ENCODE peak calls at places on chromosomes 7 and 10, in eight cellular contexts. P, G, V, Z, U, M, Y and X are unnamed samples.

GRCh38 chr7:55066479-55066878 is 47.7 kb downstream of the EGFR start:
- DNase-seq in V (no peak), M (no peak), P (no peak), Y (no peak), U (no peak), G (peak; percentile 64), Z (no peak), X (no peak)

GRCh38 chr7:157961731-157962457 is 625.1 kb downstream of the DNAJB6 start:
- DNase-seq in Y (no peak), G (no peak), U (no peak), P (no peak), M (no peak), V (no peak), Z (no peak), X (peak; percentile 24)

GRCh38 chr7:100159099-100159623 is 638 bp upstream of the TRAPPC14 start:
- DNase-seq in G (peak; percentile 41), V (no peak), P (no peak), Z (no peak), U (no peak), M (no peak), Y (no peak), X (no peak)

GRCh38 chr7:157976406-157976805 is 611.2 kb downstream of the PTPRN2 start:
- DNase-seq in V (no peak), P (no peak), M (no peak), Z (no peak), U (no peak), Y (no peak), G (no peak), X (no peak)

GRCh38 chr10:43221419-43222293 is 45.2 kb downstream of the RASGEF1A start:
- DNase-seq in U (no peak), G (no peak), M (no peak), Y (no peak), Z (no peak), V (peak; percentile 28), P (no peak), X (peak; percentile 37)

GRCh38 chr7:21960922-21961321 is 15.2 kb upstream of the CDCA7L start:
- DNase-seq in Z (no peak), U (no peak), V (no peak), M (no peak), G (peak; percentile 21), Y (no peak), P (peak; percentile 83), X (no peak)

GRCh38 chr7:141320287-141320686 is 230.9 kb upstream of the AGK start:
- DNase-seq in Z (no peak), Y (no peak), P (no peak), G (no peak), V (no peak), U (no peak), M (no peak), X (no peak)

GRCh38 chr7:106064836-106065559 is 47.1 kb downstream of the SYPL1 start:
- DNase-seq in V (peak; percentile 61), Y (peak; percentile 92), G (peak; percentile 85), P (peak; percentile 88), Z (peak; percentile 91), U (peak; percentile 85), M (peak; percentile 84), X (peak; percentile 91)

GRCh38 chr10:126500866-126501265 is 112.6 kb upstream of the ADAM12 start:
- DNase-seq in M (no peak), P (peak; percentile 56), Z (no peak), U (no peak), Y (no peak), V (no peak), G (no peak), X (no peak)

GRCh38 chr10:47412869-47413268 is 28.8 kb upstream of the ZNF488 start:
- DNase-seq in M (no peak), G (peak; percentile 33), P (no peak), Z (no peak), U (no peak), V (no peak), Y (no peak), X (no peak)

GRCh38 chr7:35232994-35233393 is 20.9 kb downstream of the TBX20 start:
- DNase-seq in Y (no peak), V (no peak), U (no peak), M (no peak), Z (no peak), G (no peak), P (no peak), X (no peak)

DNA sequence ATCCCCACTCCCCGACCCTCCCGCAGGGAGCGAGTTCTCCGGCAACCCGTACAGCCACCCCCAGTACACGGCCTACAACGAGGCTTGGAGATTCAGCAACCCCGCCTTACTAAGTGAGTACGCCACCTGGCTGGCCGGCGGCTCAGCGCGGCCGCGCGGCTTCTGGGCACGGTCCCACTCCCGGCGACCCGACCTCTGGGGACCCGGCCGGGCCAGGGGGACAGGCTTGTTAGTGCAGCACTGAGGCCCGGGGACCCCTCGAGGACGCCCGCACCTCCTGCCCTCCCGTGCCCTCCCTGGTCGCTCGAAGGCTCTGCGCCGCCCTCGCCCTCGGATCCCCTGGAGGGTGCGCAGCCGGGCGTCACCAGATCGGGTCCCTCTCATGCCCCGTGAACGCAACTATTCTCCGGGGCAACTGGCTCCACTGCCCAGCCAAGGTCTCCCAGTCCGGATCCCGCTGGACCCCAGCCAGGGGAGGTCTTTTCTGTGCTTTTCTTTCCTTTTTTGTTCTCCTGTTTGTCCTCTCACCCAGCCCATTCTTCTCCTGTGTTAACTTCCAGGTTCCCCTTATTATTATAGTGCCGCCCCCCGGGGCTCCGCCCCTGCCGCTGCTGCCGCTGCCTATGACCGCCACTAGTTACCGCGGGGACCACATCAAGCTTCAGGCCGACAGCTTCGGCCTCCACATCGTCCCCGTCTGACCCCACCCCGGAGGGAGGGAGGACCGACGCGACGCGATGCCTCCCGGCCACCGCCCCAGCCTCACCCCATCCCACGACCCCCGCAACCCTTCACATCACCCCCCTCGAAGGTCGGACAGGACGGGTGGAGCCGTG is 81.8 kb downstream of the PAX2 start:
- DNase-seq in P (no peak), M (no peak), Z (peak; percentile 55), G (peak; percentile 46), U (peak; percentile 38), V (no peak), Y (no peak), X (no peak)
- TF ChIP-seq CTCF in P (no peak), M (no peak), Z (peak; percentile 25), G (peak; percentile 42), U (no peak), V (peak; percentile 19), Y (no peak), X (no peak)

DNA sequence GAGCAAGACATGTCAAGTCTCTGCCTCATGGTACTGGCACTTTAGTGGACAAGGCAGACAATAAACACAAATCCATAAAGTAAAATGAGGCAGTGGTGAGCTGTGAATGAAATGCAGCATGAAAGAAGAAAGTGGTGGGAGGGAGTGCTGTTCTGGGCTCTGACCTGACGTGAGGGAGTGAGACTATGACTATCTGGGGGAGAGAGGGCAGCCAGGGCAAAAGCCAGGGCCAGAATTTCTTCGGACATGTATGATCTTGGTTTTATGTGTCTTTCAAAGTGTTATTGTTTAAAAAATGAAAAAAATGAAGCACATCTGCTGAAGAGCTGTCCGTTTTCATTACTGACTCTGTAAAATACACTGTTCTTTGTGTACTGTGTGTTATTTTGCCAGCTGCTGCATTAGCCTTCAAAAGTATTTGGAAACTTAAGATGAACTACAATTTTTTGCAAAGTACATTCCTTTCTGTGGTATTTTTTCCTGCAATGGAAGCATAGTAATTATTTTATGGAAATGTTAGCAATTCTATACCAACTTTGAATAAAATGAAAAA is 70.2 kb upstream of the KLF14 start:
- DNase-seq in Z (no peak), U (no peak), V (no peak), P (no peak), G (no peak), Y (no peak), M (no peak), X (no peak)
- H3K27ac ChIP-seq in Z (no peak overlapping the region), U (no peak overlapping the region), V (no peak overlapping the region), P (no peak overlapping the region), G (no peak overlapping the region), Y (no peak overlapping the region), M (no peak overlapping the region), X (no peak overlapping the region)

DNA sequence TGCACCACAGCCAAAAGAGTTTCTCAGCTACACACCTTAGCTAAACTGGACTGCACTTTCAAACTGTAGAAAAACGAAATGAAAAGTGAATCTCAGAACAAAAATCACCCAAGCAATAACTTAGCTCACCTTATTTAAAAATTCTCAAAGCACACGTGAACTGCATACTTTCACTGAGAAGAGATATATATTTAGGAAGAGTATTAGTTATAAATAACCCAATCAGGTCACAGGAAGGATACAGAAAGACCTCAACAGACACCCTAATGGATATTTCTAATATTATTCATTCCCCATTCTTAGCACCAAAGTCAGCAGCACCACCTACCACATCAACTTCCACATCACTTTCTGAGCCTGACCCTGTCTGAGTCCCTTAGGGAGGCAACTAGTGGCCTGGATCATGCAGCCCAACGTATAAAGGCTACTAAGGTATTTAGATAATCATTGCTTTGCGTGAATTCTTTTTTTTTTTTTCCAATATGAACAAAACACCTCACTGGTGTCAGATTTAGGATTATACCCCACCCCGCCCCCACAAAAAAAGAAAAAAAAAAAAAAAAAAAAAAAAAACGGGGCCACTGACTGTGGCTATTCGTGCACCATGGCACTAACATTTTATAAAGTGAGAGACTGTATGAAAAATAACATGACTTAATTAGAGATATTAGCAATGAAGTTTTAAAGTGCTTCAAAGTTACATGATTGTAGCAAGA is 2.6 kb downstream of the ABI1 start:
- DNase-seq in V (no peak), Z (no peak), U (no peak), Y (no peak), P (peak; percentile 23), M (no peak), G (no peak), X (no peak)
- TF ChIP-seq CTCF in V (no peak), Z (no peak), U (no peak), Y (no peak), P (no peak), M (no peak), G (no peak), X (no peak)

GRCh38 chr7:5574770-5575269 is 151.2 kb upstream of the TNRC18 start:
- DNase-seq in P (no peak), Z (peak; percentile 42), U (no peak), M (peak; percentile 78), G (no peak), V (no peak), Y (no peak), X (peak; percentile 76)

GRCh38 chr7:5567810-5568209 is 144.2 kb upstream of the TNRC18 start:
- DNase-seq in M (no peak), V (no peak), P (no peak), Y (no peak), U (no peak), G (peak; percentile 51), Z (no peak), X (no peak)

GRCh38 chr7:5572439-5572838 is 148.8 kb upstream of the TNRC18 start:
- DNase-seq in Y (no peak), P (no peak), V (no peak), Z (no peak), U (no peak), G (no peak), M (no peak), X (no peak)
- H3K27ac ChIP-seq in Y (no peak overlapping the region), P (no peak overlapping the region), V (no peak overlapping the region), Z (no peak overlapping the region), U (no peak overlapping the region), G (no peak overlapping the region), M (no peak overlapping the region), X (no peak overlapping the region)